ENCODE peak calls at places on chromosomes 12 and 14, in six cellular contexts. N is hippocampal formation; J is PC-9; Z is ureter; F is stimulated activated naive CD4-positive, alpha-beta T cell; A is left lung. B is an unnamed sample.

GRCh38 chr12:75603475-75603874 is 92.1 kb upstream of the KRR1 start:
- DNase-seq in Z (no peak), A (no peak), J (no peak), N (no peak), F (no peak), B (peak; percentile 55)

GRCh38 chr14:97697772-97698171 is 900.6 kb downstream of the VRK1 start:
- DNase-seq in J (no peak), F (no peak), Z (no peak), A (no peak), N (no peak), B (no peak)

GRCh38 chr12:12265571-12266388 is 1.1 kb downstream of the LRP6 start:
- DNase-seq in J (peak; percentile 16), A (no peak), Z (no peak), N (peak; percentile 36), F (no peak), B (peak; percentile 66)

GRCh38 chr14:77707355-77707723 is 484 bp downstream of the ALKBH1 start:
- DNase-seq in A (no peak), N (peak; percentile 38), J (peak; percentile 36), Z (no peak), F (no peak), B (peak; percentile 66)

GRCh38 chr14:46580941-46581671 is 70.5 kb downstream of the RPL10L start:
- DNase-seq in J (peak; percentile 11), A (no peak), Z (no peak), F (no peak), N (peak; percentile 21), B (no peak)

GRCh38 chr14:45819107-45819506 is 566.1 kb upstream of the MIS18BP1 start:
- DNase-seq in N (no peak), Z (no peak), A (no peak), F (no peak), J (no peak), B (no peak)

GRCh38 chr12:83796527-83796926 is 1109.8 kb downstream of the TMTC2 start:
- DNase-seq in J (no peak), F (no peak), Z (no peak), N (no peak), A (no peak), B (no peak)

GRCh38 chr12:50257226-50258166 is 25.8 kb downstream of the LIMA1 start:
- DNase-seq in F (no peak), J (peak; percentile 37), Z (no peak), A (no peak), N (no peak), B (peak; percentile 85)

GRCh38 chr12:57473886-57474285 is 5.8 kb downstream of the ARHGAP9 start:
- DNase-seq in J (no peak), Z (no peak), N (no peak), A (no peak), F (no peak), B (no peak)

GRCh38 chr12:96828169-96828789 is 78.8 kb upstream of the NEDD1 start:
- DNase-seq in A (no peak), F (no peak), N (no peak), J (no peak), Z (no peak), B (no peak)

GRCh38 chr12:59357811-59358210 is 238.0 kb upstream of the SLC16A7 start:
- DNase-seq in A (no peak), Z (no peak), N (no peak), F (no peak), J (no peak), B (no peak)

GRCh38 chr14:43789458-43789857 is 717.6 kb downstream of the FSCB start:
- DNase-seq in Z (no peak), F (no peak), A (no peak), N (no peak), J (peak; percentile 8), B (no peak)

GRCh38 chr12:109458086-109458485 is 19.0 kb downstream of the KCTD10 start:
- DNase-seq in A (no peak), F (no peak), N (no peak), Z (no peak), J (no peak), B (peak; percentile 83)

GRCh38 chr14:91127411-91127810 is 13.5 kb downstream of the DGLUCY start:
- DNase-seq in Z (peak; percentile 86), J (peak; percentile 87), A (peak; percentile 74), N (no peak), F (no peak), B (peak; percentile 37)

GRCh38 chr12:56995930-56996496 is 10.3 kb downstream of the ZBTB39 start:
- DNase-seq in Z (no peak), J (no peak), F (no peak), N (no peak), A (no peak), B (no peak)

B was measured in EH.